ENCODE peak calls at places on chromosomes 4 and X, in six cellular contexts. X is HepG2, K is GM12878, T is K562, P is H1, C is GM12891. W is an unnamed sample.

GRCh38 chr4:163895369-163896005 is 401.0 kb downstream of the TMA16 start:
- DNase-seq in X (no peak), K (no peak), T (no peak), P (no peak), C (no peak), W (no peak)

GRCh38 chr4:19913670-19914069 is 338.0 kb upstream of the SLIT2 start:
- DNase-seq in X (no peak), K (no peak), T (no peak), P (no peak), C (no peak), W (no peak)

GRCh38 chr4:150150545-150151156 is 72.4 kb downstream of the DCLK2 start:
- DNase-seq in X (no peak), K (no peak), T (no peak), P (no peak), C (no peak), W (no peak)

GRCh38 chr4:57110635-57111546 is 706 bp upstream of the IGFBP7 start:
- DNase-seq in X (no peak), K (no peak), T (no peak), P (peak), C (peak), W (peak)

GRCh38 chr4:67770422-67770821 is 16.2 kb upstream of the GNRHR start:
- DNase-seq in X (no peak), K (no peak), T (no peak), P (no peak), C (no peak), W (no peak)

GRCh38 chrX:281166-281999 is at the start of gene PLCXD1:
- DNase-seq in X (peak), K (no peak), T (peak), P (peak), C (no peak), W (peak)

GRCh38 chr4:72295966-72296557 is 264.3 kb downstream of the NPFFR2 start:
- DNase-seq in X (peak), K (no peak), T (peak), P (no peak), C (no peak), W (no peak)

GRCh38 chrX:150226223-150226965 is 136.7 kb upstream of the MAMLD1 start:
- DNase-seq in X (no peak), K (no peak), T (no peak), P (no peak), C (no peak), W (no peak)

GRCh38 chr4:113157086-113157857 is 107.8 kb downstream of the ANK2 start:
- DNase-seq in X (no peak), K (no peak), T (no peak), P (no peak), C (no peak), W (no peak)

GRCh38 chrX:136646602-136647239 is 1.2 kb upstream of the CD40LG start:
- DNase-seq in X (no peak), K (no peak), T (no peak), P (no peak), C (no peak), W (no peak)

GRCh38 chrX:55816023-55816422 is 98.5 kb downstream of the RRAGB start:
- DNase-seq in X (no peak), K (no peak), T (no peak), P (no peak), C (no peak), W (no peak)

GRCh38 chr4:181085584-181085983 is 1157.6 kb upstream of the TENM3 start:
- DNase-seq in X (no peak), K (no peak), T (no peak), P (no peak), C (no peak), W (no peak)

GRCh38 chrX:13569479-13570244 is at the start of gene EGFL6:
- DNase-seq in X (no peak), K (no peak), T (no peak), P (peak), C (peak), W (no peak)

GRCh38 chrX:39157796-39158195 is 356.5 kb downstream of the MID1IP1 start:
- DNase-seq in X (no peak), K (no peak), T (no peak), P (no peak), C (no peak), W (no peak)

GRCh38 chr4:102299708-102300107 is 45.6 kb downstream of the SLC39A8 start:
- DNase-seq in X (peak), K (no peak), T (peak), P (peak), C (no peak), W (no peak)

DNA sequence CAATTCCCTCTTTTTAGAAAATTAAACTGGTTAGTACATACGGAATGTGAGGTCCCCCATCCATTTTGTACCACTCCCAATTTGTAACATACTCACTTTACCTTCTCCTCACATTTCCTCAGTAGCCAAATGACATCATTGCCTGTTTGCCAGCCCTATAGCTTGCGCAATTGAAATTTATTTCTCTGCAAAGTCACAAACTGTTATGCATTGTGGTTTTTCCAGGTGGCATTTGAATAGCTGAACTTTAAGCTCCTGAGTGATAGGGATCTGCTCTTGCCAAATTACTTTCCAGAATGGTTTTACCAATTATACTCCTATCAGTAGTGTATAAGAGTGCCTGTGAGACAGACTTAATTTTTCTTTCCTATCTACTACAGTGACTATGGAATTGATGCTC is 7.7 kb downstream of the COL4A5 start:
- DNase-seq in X (peak), K (no peak), T (no peak), P (no peak), C (no peak), W (no peak)
- TF ChIP-seq TAF1 in X (no peak), K (no peak), T (no peak), P (no peak), C (no peak), W (no peak)

DNA sequence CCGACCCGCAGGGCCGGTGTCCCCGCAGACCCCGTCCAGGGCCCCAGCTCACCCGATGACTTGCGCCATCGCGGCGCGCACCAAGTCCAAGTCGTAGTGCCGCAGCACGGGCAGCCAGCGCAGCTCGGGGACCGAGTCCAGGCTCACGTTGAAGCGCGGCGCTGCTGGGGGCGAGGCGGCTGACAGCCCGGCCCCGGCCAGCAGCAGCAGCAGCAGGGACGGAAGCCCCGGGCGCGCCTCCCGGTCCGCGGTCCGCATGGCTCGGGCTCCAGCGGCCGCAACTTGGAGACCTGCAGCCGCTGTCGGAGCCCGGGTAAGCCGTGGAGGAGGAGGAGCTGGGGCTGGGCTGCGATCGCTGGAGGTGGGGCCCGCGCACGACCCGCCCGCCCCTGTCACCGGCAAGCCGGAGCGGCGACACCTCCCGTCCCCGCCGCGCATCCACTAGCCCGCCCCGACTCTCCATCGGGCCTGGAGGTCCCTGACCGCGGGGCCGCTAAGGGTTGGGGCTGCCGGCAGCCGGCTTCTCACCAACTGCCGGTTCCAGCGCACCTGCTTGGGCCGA is at the start of gene NAAA:
- DNase-seq in X (peak), K (no peak), T (peak), P (peak), C (peak), W (peak)
- TF ChIP-seq POLR2A in X (peak), K (peak), T (peak), P (peak), C (no peak), W (peak)

GRCh38 chrX:105972690-105973386 is 65.7 kb downstream of the SERPINA7 start:
- DNase-seq in X (peak), K (no peak), T (no peak), P (no peak), C (no peak), W (no peak)
- TF ChIP-seq TAF1 in X (no peak), K (no peak), T (no peak), P (no peak), C (no peak), W (no peak)

GRCh38 chr4:77146426-77147399 is 10.3 kb upstream of the CCNG2 start:
- DNase-seq in X (no peak), K (no peak), T (no peak), P (no peak), C (no peak), W (no peak)

GRCh38 chr4:77145806-77146425 is 11.1 kb upstream of the CCNG2 start:
- DNase-seq in X (no peak), K (no peak), T (no peak), P (no peak), C (no peak), W (no peak)

GRCh38 chr4:77141964-77142641 is 14.9 kb upstream of the CCNG2 start:
- DNase-seq in X (no peak), K (no peak), T (no peak), P (no peak), C (no peak), W (no peak)

GRCh38 chr4:77147400-77147782 is 9.6 kb upstream of the CCNG2 start:
- DNase-seq in X (no peak), K (no peak), T (no peak), P (no peak), C (no peak), W (no peak)

DNA sequence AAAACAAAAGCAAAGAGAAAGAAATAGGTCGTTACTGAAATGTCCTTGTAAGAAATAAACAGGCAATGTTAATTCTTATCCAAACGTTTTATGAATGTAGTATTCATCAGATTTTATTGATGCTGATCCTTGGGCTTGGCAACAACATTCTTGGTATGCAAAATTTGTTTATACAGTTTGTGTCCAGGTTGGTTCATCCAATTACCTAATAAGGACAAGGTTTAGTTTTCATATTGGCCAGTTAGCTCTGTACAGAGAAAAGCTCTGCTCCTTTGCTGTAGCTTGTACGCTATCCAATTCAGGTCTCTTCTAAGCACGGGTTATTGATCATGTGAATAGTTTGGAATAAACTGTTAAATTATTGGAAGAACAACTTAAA is 14.4 kb upstream of the CCNG2 start:
- DNase-seq in X (no peak), K (no peak), T (no peak), P (no peak), C (no peak), W (no peak)
- TF ChIP-seq POLR2A in X (no peak), K (no peak), T (no peak), P (no peak), C (no peak), W (no peak)